ENCODE peak calls at places on chromosomes 6 and 20, in seven cellular contexts. V is brain microvascular endothelial cell; P is fibroblast of pulmonary artery; N is astrocyte of the spinal cord; T is CD8-positive, alpha-beta T cell; Z is psoas muscle; W is AG04450. J is an unnamed sample.

GRCh38 chr6:162151050-162151658 is 576.4 kb downstream of the PRKN start:
- DNase-seq in V (peak; percentile 54), P (peak; percentile 27), N (peak; percentile 66), T (no peak), Z (peak; percentile 60), W (no peak), J (no peak)

GRCh38 chr6:26270121-26270861 is 94.7 kb upstream of the BTN3A2 start:
- DNase-seq in V (no peak), P (no peak), N (peak; percentile 29), T (no peak), Z (no peak), W (no peak), J (no peak)

GRCh38 chr20:37336369-37337207 is 9.4 kb upstream of the SRC start:
- DNase-seq in V (no peak), P (peak; percentile 58), N (no peak), T (peak; percentile 27), Z (peak; percentile 74), W (no peak), J (peak; percentile 50)

GRCh38 chr6:70385931-70386330 is 27.4 kb upstream of the FAM135A start:
- DNase-seq in V (no peak), P (peak; percentile 22), N (no peak), T (no peak), Z (no peak), W (no peak), J (no peak)

GRCh38 chr6:123913858-123914257 is 110.2 kb downstream of the NKAIN2 start:
- DNase-seq in V (no peak), P (peak; percentile 1), N (peak; percentile 67), T (no peak), Z (no peak), W (no peak), J (no peak)

GRCh38 chr6:44304282-44305199 is 8.6 kb downstream of the AARS2 start:
- DNase-seq in V (peak; percentile 31), P (peak; percentile 52), N (peak; percentile 42), T (peak; percentile 49), Z (peak; percentile 61), W (no peak), J (peak; percentile 47)

GRCh38 chr20:18722381-18722780 is 91.2 kb upstream of the SCP2D1 start:
- DNase-seq in V (no peak), P (no peak), N (peak; percentile 25), T (no peak), Z (no peak), W (no peak), J (no peak)

GRCh38 chr20:13865825-13866351 is 81.1 kb downstream of the NDUFAF5 start:
- DNase-seq in V (no peak), P (no peak), N (no peak), T (no peak), Z (no peak), W (no peak), J (no peak)

GRCh38 chr20:37915800-37916570 is 13.1 kb downstream of the VSTM2L start:
- DNase-seq in V (no peak), P (no peak), N (no peak), T (no peak), Z (no peak), W (no peak), J (no peak)

GRCh38 chr20:9149796-9150195 is 80.9 kb downstream of the PLCB4 start:
- DNase-seq in V (no peak), P (no peak), N (no peak), T (no peak), Z (no peak), W (no peak), J (no peak)

GRCh38 chr6:149264629-149265028 is 52.9 kb upstream of the TAB2 start:
- DNase-seq in V (no peak), P (no peak), N (no peak), T (peak; percentile 50), Z (no peak), W (no peak), J (no peak)

GRCh38 chr6:12890171-12890790 is 173.7 kb downstream of the PHACTR1 start:
- DNase-seq in V (no peak), P (no peak), N (no peak), T (no peak), Z (no peak), W (no peak), J (no peak)

GRCh38 chr6:151014404-151015150 is 149.1 kb downstream of the MTHFD1L start:
- DNase-seq in V (peak; percentile 69), P (peak; percentile 79), N (peak; percentile 77), T (peak; percentile 53), Z (peak; percentile 74), W (no peak), J (peak; percentile 27)

GRCh38 chr20:2538931-2539330 is 2.6 kb downstream of the TMC2 start:
- DNase-seq in V (no peak), P (no peak), N (no peak), T (no peak), Z (no peak), W (no peak), J (no peak)

GRCh38 chr6:84013931-84014330 is 19.6 kb upstream of the MRAP2 start:
- DNase-seq in V (no peak), P (no peak), N (no peak), T (no peak), Z (no peak), W (no peak), J (no peak)

GRCh38 chr6:6293317-6293716 is 27.1 kb downstream of the F13A1 start:
- DNase-seq in V (no peak), P (no peak), N (no peak), T (no peak), Z (no peak), W (no peak), J (no peak)

GRCh38 chr6:351011-351866 is 40.3 kb upstream of the IRF4 start:
- DNase-seq in V (no peak), P (no peak), N (no peak), T (no peak), Z (no peak), W (no peak), J (no peak)

GRCh38 chr6:31115941-31116560 is 1.5 kb downstream of the PSORS1C1 start:
- DNase-seq in V (no peak), P (no peak), N (no peak), T (no peak), Z (no peak), W (no peak), J (no peak)

GRCh38 chr6:131946992-131947955 is 3.9 kb downstream of the CCN2 start:
- DNase-seq in V (peak; percentile 77), P (peak; percentile 84), N (peak; percentile 87), T (no peak), Z (no peak), W (peak; percentile 70), J (no peak)

GRCh38 chr20:56995157-56995556 is 271.3 kb downstream of the BMP7 start:
- DNase-seq in V (no peak), P (no peak), N (no peak), T (no peak), Z (no peak), W (no peak), J (no peak)

GRCh38 chr6:161660666-161661571 is 387.1 kb upstream of the AGPAT4 start:
- DNase-seq in V (no peak), P (no peak), N (no peak), T (no peak), Z (no peak), W (no peak), J (no peak)

GRCh38 chr20:33791959-33792597 is 19.1 kb upstream of the CHMP4B start:
- DNase-seq in V (peak; percentile 60), P (peak; percentile 59), N (peak; percentile 45), T (peak; percentile 54), Z (peak; percentile 67), W (no peak), J (peak; percentile 55)

GRCh38 chr6:135144678-135145508 is 36.2 kb upstream of the MYB start:
- DNase-seq in V (peak; percentile 53), P (peak; percentile 60), N (peak; percentile 48), T (no peak), Z (no peak), W (no peak), J (no peak)

GRCh38 chr6:34103321-34103720 is 42.6 kb downstream of the GRM4 start:
- DNase-seq in V (no peak), P (no peak), N (no peak), T (no peak), Z (no peak), W (no peak), J (no peak)
- TF ChIP-seq CTCF in V (no peak), P (no peak), N (no peak), T (no peak), Z (no peak), W (no peak), J (no peak)

DNA sequence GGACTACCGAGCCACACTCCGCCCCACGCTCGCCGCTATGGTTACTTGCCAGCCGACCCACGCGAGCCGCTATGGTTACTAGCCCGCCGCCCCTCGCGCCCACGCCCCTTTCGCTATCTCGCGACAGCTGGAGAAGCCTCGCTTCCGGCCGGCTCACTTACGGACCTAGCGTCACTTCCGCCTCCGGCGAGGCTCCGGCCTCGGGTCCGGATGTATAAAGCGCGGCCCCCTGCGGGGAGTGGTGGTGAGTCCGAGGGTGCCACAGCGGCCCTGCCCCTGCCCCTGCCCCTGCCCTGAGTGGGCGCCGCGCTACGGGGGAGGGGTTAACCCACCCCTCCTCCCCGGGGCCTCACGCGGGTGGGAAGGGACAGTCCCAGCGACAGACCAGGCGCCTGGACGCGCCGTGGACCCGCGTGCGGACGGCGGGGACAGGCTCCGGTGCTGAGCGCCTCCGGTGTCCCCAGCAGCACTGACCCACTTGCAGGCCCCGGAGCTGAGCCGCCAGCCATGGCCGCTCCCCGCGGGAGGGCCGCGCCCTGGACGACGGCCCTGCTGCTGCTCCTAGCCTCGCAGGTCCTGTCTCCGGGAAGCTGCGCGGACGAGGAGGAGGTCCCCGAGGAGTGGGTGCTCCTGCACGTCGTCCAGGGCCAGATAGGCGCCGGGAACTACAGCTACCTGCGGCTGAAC is at the start of the genes C6orf120 and WDR27:
- DNase-seq in V (peak; percentile 95), P (peak; percentile 97), N (peak; percentile 97), T (peak; percentile 97), Z (peak; percentile 99), W (peak; percentile 90), J (peak; percentile 96)
- TF ChIP-seq CTCF in V (no peak), P (no peak), N (no peak), T (no peak), Z (no peak), W (no peak), J (no peak)

GRCh38 chr6:155340464-155341129 is 26.3 kb upstream of the TFB1M start:
- DNase-seq in V (peak; percentile 76), P (peak; percentile 67), N (peak; percentile 64), T (no peak), Z (no peak), W (peak; percentile 10), J (no peak)
- TF ChIP-seq CTCF in V (peak; percentile 87), P (peak; percentile 54), N (peak; percentile 69), T (no peak), Z (no peak), W (peak; percentile 54), J (no peak)

DNA sequence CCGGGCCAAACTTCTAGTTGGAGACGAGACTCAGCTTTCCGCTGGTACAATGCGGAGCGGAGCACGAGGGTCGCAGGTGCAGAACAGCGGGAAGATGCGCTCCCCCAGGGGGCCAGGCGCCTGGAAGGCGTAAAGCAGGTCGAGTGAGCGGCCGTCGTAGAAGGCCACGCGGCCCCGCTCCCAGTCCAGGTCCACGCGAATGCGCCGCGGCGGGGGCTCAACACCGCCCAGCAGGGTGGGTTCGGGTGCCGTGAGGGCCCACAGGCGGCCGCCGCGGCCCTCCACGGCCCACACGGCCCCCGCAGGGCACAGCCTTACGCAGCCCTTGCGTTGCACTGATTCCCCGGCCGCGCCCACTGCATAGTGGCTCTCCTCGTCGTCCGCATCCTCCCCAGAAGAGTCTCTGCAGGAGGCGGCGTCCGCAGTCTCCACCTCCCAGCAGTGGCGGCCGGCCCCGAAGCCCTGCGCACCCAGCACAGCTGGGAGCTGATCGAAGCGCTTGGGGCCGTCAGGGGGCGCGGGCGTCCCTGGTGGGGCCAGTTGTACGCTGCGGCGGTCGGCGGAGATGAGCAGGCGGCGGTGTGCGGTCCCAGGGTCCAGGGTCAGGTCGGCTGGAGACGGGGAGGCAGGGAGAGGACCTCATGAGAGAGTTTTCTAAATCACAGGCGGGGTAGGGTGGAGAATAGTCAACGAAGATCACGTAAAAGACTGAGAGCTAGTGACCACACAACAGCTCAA is 4.3 kb downstream of the PPP1R11 start:
- DNase-seq in V (peak; percentile 25), P (peak; percentile 52), N (peak; percentile 19), T (no peak), Z (peak; percentile 64), W (no peak), J (no peak)
- TF ChIP-seq CTCF in V (peak; percentile 37), P (peak; percentile 6), N (peak; percentile 14), T (no peak), Z (no peak), W (peak; percentile 26), J (no peak)

J was measured in activated B cell treated with CpG ODN at 0.5 μM for 24 hours.